ENCODE peak calls at places on chromosomes 2 and 18, in six cellular contexts. One of them, this sample, is unnamed.

GRCh38 chr2:25078171-25079049 is 36.5 kb downstream of the EFR3B start:
- DNase-seq in astrocyte: peak; percentile 91
- DNase-seq in CD8-positive, alpha-beta T cell: no peak
- DNase-seq in SJSA1: peak; percentile 75
- DNase-seq in hepatocyte: peak; percentile 68
- DNase-seq in IMR-90: peak; percentile 91
- DNase-seq in this sample: peak; percentile 88

GRCh38 chr2:36420569-36421164 is 65.1 kb downstream of the CRIM1 start:
- DNase-seq in astrocyte: no peak
- DNase-seq in CD8-positive, alpha-beta T cell: no peak
- DNase-seq in SJSA1: no peak
- DNase-seq in hepatocyte: no peak
- DNase-seq in IMR-90: no peak
- DNase-seq in this sample: no peak

GRCh38 chr2:241547781-241548450 is 10.6 kb upstream of the BOK start:
- DNase-seq in astrocyte: no peak
- DNase-seq in CD8-positive, alpha-beta T cell: no peak
- DNase-seq in SJSA1: no peak
- DNase-seq in hepatocyte: no peak
- DNase-seq in IMR-90: no peak
- DNase-seq in this sample: no peak

GRCh38 chr2:112004246-112004645 is 50.8 kb upstream of the TMEM87B start:
- DNase-seq in astrocyte: no peak
- DNase-seq in CD8-positive, alpha-beta T cell: no peak
- DNase-seq in SJSA1: no peak
- DNase-seq in hepatocyte: no peak
- DNase-seq in IMR-90: peak; percentile 10
- DNase-seq in this sample: peak; percentile 37

GRCh38 chr2:9753665-9754531 is 89.4 kb upstream of the TAF1B start:
- DNase-seq in astrocyte: no peak
- DNase-seq in CD8-positive, alpha-beta T cell: no peak
- DNase-seq in SJSA1: no peak
- DNase-seq in hepatocyte: no peak
- DNase-seq in IMR-90: no peak
- DNase-seq in this sample: no peak

GRCh38 chr2:222837643-222838056 is 23.2 kb upstream of the ACSL3 start:
- DNase-seq in astrocyte: peak; percentile 75
- DNase-seq in CD8-positive, alpha-beta T cell: no peak
- DNase-seq in SJSA1: peak; percentile 45
- DNase-seq in hepatocyte: peak; percentile 65
- DNase-seq in IMR-90: peak; percentile 41
- DNase-seq in this sample: no peak

GRCh38 chr18:8942909-8943545 is 159.5 kb upstream of the NDUFV2 start:
- DNase-seq in astrocyte: peak; percentile 31
- DNase-seq in CD8-positive, alpha-beta T cell: no peak
- DNase-seq in SJSA1: no peak
- DNase-seq in hepatocyte: no peak
- DNase-seq in IMR-90: no peak
- DNase-seq in this sample: no peak

GRCh38 chr2:190649035-190649797 is at the start of gene NAB1:
- DNase-seq in astrocyte: no peak
- DNase-seq in CD8-positive, alpha-beta T cell: peak; percentile 27
- DNase-seq in SJSA1: peak; percentile 56
- DNase-seq in hepatocyte: no peak
- DNase-seq in IMR-90: peak; percentile 44
- DNase-seq in this sample: peak; percentile 59

GRCh38 chr2:65708129-65708528 is 275.7 kb upstream of the SPRED2 start:
- DNase-seq in astrocyte: peak; percentile 79
- DNase-seq in CD8-positive, alpha-beta T cell: no peak
- DNase-seq in SJSA1: peak; percentile 69
- DNase-seq in hepatocyte: no peak
- DNase-seq in IMR-90: peak; percentile 36
- DNase-seq in this sample: no peak

GRCh38 chr2:86338778-86339295 is 1.4 kb upstream of the REEP1 start:
- DNase-seq in astrocyte: no peak
- DNase-seq in CD8-positive, alpha-beta T cell: no peak
- DNase-seq in SJSA1: no peak
- DNase-seq in hepatocyte: no peak
- DNase-seq in IMR-90: no peak
- DNase-seq in this sample: no peak

GRCh38 chr2:166361351-166362153 is 14.2 kb downstream of the SCN9A start:
- DNase-seq in astrocyte: peak; percentile 55
- DNase-seq in CD8-positive, alpha-beta T cell: no peak
- DNase-seq in SJSA1: no peak
- DNase-seq in hepatocyte: peak; percentile 30
- DNase-seq in IMR-90: peak; percentile 69
- DNase-seq in this sample: no peak

GRCh38 chr2:103435010-103435409 is 673.2 kb downstream of the TMEM182 start:
- DNase-seq in astrocyte: peak; percentile 10
- DNase-seq in CD8-positive, alpha-beta T cell: no peak
- DNase-seq in SJSA1: no peak
- DNase-seq in hepatocyte: no peak
- DNase-seq in IMR-90: no peak
- DNase-seq in this sample: peak; percentile 24

GRCh38 chr2:15223887-15224286 is 337.2 kb downstream of the NBAS start:
- DNase-seq in astrocyte: peak; percentile 73
- DNase-seq in CD8-positive, alpha-beta T cell: no peak
- DNase-seq in SJSA1: no peak
- DNase-seq in hepatocyte: no peak
- DNase-seq in IMR-90: peak; percentile 88
- DNase-seq in this sample: no peak

GRCh38 chr2:187982668-187983067 is 309.0 kb upstream of the GULP1 start:
- DNase-seq in astrocyte: peak; percentile 93
- DNase-seq in CD8-positive, alpha-beta T cell: no peak
- DNase-seq in SJSA1: no peak
- DNase-seq in hepatocyte: peak; percentile 15
- DNase-seq in IMR-90: peak; percentile 92
- DNase-seq in this sample: no peak

GRCh38 chr18:50053142-50053541 is 141.8 kb downstream of the MYO5B start:
- DNase-seq in astrocyte: no peak
- DNase-seq in CD8-positive, alpha-beta T cell: no peak
- DNase-seq in SJSA1: no peak
- DNase-seq in hepatocyte: no peak
- DNase-seq in IMR-90: no peak
- DNase-seq in this sample: no peak

GRCh38 chr2:105677901-105678300 is 66.8 kb upstream of the NCK2 start:
- DNase-seq in astrocyte: no peak
- DNase-seq in CD8-positive, alpha-beta T cell: no peak
- DNase-seq in SJSA1: no peak
- DNase-seq in hepatocyte: no peak
- DNase-seq in IMR-90: no peak
- DNase-seq in this sample: no peak

GRCh38 chr2:188897096-188897495 is 77.1 kb upstream of the COL3A1 start:
- DNase-seq in astrocyte: peak; percentile 65
- DNase-seq in CD8-positive, alpha-beta T cell: no peak
- DNase-seq in SJSA1: no peak
- DNase-seq in hepatocyte: no peak
- DNase-seq in IMR-90: peak; percentile 65
- DNase-seq in this sample: no peak

GRCh38 chr2:29777164-29777563 is 144.2 kb downstream of the ALK start:
- DNase-seq in astrocyte: peak; percentile 15
- DNase-seq in CD8-positive, alpha-beta T cell: no peak
- DNase-seq in SJSA1: no peak
- DNase-seq in hepatocyte: peak; percentile 35
- DNase-seq in IMR-90: peak; percentile 8
- DNase-seq in this sample: no peak

GRCh38 chr2:94956797-94957391 is 68.6 kb upstream of the MAL start:
- DNase-seq in astrocyte: peak; percentile 6
- DNase-seq in CD8-positive, alpha-beta T cell: no peak
- DNase-seq in SJSA1: no peak
- DNase-seq in hepatocyte: no peak
- DNase-seq in IMR-90: peak; percentile 15
- DNase-seq in this sample: peak; percentile 20

GRCh38 chr18:38497281-38497680 is 931.7 kb upstream of the CELF4 start:
- DNase-seq in astrocyte: no peak
- DNase-seq in CD8-positive, alpha-beta T cell: no peak
- DNase-seq in SJSA1: no peak
- DNase-seq in hepatocyte: no peak
- DNase-seq in IMR-90: no peak
- DNase-seq in this sample: no peak

GRCh38 chr2:95240556-95240955 is 33.2 kb downstream of the ZNF892 start:
- DNase-seq in astrocyte: no peak
- DNase-seq in CD8-positive, alpha-beta T cell: no peak
- DNase-seq in SJSA1: no peak
- DNase-seq in hepatocyte: no peak
- DNase-seq in IMR-90: no peak
- DNase-seq in this sample: no peak

GRCh38 chr2:239106971-239107370 is 259.1 kb downstream of the TWIST2 start:
- DNase-seq in astrocyte: no peak
- DNase-seq in CD8-positive, alpha-beta T cell: no peak
- DNase-seq in SJSA1: no peak
- DNase-seq in hepatocyte: no peak
- DNase-seq in IMR-90: no peak
- DNase-seq in this sample: no peak

GRCh38 chr2:45301307-45302010 is 292.2 kb upstream of the SIX2 start:
- DNase-seq in astrocyte: no peak
- DNase-seq in CD8-positive, alpha-beta T cell: no peak
- DNase-seq in SJSA1: no peak
- DNase-seq in hepatocyte: no peak
- DNase-seq in IMR-90: no peak
- DNase-seq in this sample: no peak

GRCh38 chr2:26078939-26079338 is 45.1 kb downstream of the RAB10 start:
- DNase-seq in astrocyte: no peak
- DNase-seq in CD8-positive, alpha-beta T cell: no peak
- DNase-seq in SJSA1: no peak
- DNase-seq in hepatocyte: no peak
- DNase-seq in IMR-90: no peak
- DNase-seq in this sample: no peak

GRCh38 chr18:36099311-36099710 is 29.8 kb downstream of the SLC39A6 start:
- DNase-seq in astrocyte: no peak
- DNase-seq in CD8-positive, alpha-beta T cell: no peak
- DNase-seq in SJSA1: no peak
- DNase-seq in hepatocyte: no peak
- DNase-seq in IMR-90: no peak
- DNase-seq in this sample: no peak

GRCh38 chr2:189066037-189066436 is 91.9 kb downstream of the COL3A1 start:
- DNase-seq in astrocyte: no peak
- DNase-seq in CD8-positive, alpha-beta T cell: no peak
- DNase-seq in SJSA1: no peak
- DNase-seq in hepatocyte: no peak
- DNase-seq in IMR-90: peak; percentile 55
- DNase-seq in this sample: no peak

DNA sequence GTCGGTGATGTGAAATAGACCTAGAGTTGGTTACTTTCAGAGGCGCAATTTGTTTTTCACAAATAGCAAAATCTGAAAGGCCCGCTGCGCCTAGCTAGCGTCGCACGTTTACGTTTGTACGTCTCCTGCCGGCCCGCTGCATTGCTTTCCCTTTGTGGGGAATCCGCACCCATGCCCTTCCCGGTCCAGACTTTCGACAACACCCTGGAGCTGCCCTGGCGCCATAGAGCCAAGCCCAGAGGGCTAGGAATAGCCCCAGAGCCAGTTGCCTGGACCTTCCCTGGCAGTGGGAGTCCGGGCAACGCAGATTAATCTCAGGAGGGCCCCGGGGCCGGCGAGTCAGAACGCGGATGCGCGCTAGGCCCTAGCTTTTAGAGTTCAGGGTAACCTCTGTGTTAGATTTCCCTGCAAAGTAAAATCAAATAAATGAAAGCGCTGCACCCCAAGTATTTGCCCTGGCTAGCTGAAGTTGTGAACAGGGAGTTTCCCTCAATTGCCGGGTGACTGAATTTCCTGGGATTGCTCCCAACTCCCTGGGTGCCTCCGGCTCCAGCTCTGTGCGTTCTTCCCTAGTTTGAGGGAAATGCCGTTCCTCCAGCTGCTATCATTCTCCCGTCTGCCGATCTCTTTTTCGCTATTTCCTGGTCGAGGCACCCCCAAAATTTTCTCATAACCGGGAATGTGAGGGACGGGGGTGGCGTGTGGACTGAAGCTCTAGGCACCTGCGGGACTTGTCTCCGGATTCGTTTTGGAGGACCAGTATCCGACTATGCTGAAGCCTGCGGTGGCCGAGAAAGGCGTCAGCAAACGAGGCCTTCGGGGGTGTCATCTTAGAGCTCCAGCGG is 1.2 kb upstream of the EN1 start:
- DNase-seq in astrocyte: no peak
- DNase-seq in CD8-positive, alpha-beta T cell: no peak
- DNase-seq in SJSA1: no peak
- DNase-seq in hepatocyte: no peak
- DNase-seq in IMR-90: no peak
- DNase-seq in this sample: no peak
- H3K9me3 ChIP-seq in astrocyte: peaks cover 3% of the 10 kb centered on the region
- H3K9me3 ChIP-seq in CD8-positive, alpha-beta T cell: no peaks in the 10 kb centered on the region
- H3K9me3 ChIP-seq in SJSA1: no peaks in the 10 kb centered on the region
- H3K9me3 ChIP-seq in hepatocyte: no peaks in the 10 kb centered on the region
- H3K9me3 ChIP-seq in IMR-90: peaks cover 2% of the 10 kb centered on the region
- H3K9me3 ChIP-seq in this sample: no peaks in the 10 kb centered on the region

GRCh38 chr2:198628596-198628995 is 824.2 kb downstream of the PLCL1 start:
- DNase-seq in astrocyte: no peak
- DNase-seq in CD8-positive, alpha-beta T cell: no peak
- DNase-seq in SJSA1: no peak
- DNase-seq in hepatocyte: no peak
- DNase-seq in IMR-90: no peak
- DNase-seq in this sample: no peak
- H3K4me3 ChIP-seq in astrocyte: no peak overlapping the region
- H3K4me3 ChIP-seq in CD8-positive, alpha-beta T cell: no peak overlapping the region
- H3K4me3 ChIP-seq in SJSA1: no peak overlapping the region
- H3K4me3 ChIP-seq in hepatocyte: no peak overlapping the region
- H3K4me3 ChIP-seq in IMR-90: no peak overlapping the region
- H3K4me3 ChIP-seq in this sample: no peak overlapping the region

DNA sequence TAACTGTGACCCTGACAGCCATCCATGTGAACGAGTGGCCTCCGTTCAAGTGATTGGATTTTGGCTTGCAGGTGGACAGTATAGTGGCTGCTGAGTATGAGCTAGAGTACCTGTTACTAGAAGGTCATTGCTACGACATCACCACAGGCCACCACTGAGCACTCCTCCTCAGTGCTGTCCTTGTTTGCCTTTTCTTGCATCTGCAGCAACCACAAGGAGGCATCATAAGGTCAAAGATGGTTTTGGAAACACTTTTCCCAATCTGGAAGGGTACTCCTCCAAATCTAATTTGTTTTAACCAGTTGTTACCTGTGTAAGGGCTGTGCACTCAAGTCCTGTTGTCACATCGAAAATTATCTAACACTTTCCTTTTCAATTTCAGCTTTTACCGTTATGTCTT is 81.2 kb downstream of the UGGT1 start:
- DNase-seq in astrocyte: no peak
- DNase-seq in CD8-positive, alpha-beta T cell: no peak
- DNase-seq in SJSA1: no peak
- DNase-seq in hepatocyte: no peak
- DNase-seq in IMR-90: peak; percentile 32
- DNase-seq in this sample: no peak
- H3K36me3 ChIP-seq in astrocyte: peaks cover 62% of the 10 kb centered on the region
- H3K36me3 ChIP-seq in CD8-positive, alpha-beta T cell: peaks cover 33% of the 10 kb centered on the region
- H3K36me3 ChIP-seq in SJSA1: peaks cover 84% of the 10 kb centered on the region
- H3K36me3 ChIP-seq in hepatocyte: no peaks in the 10 kb centered on the region
- H3K36me3 ChIP-seq in IMR-90: peaks cover 28% of the 10 kb centered on the region
- H3K36me3 ChIP-seq in this sample: peaks cover 87% of the 10 kb centered on the region

GRCh38 chr2:196128749-196129148 is 42.6 kb downstream of the STK17B start:
- DNase-seq in astrocyte: no peak
- DNase-seq in CD8-positive, alpha-beta T cell: no peak
- DNase-seq in SJSA1: no peak
- DNase-seq in hepatocyte: no peak
- DNase-seq in IMR-90: no peak
- DNase-seq in this sample: no peak
- H3K9me3 ChIP-seq in astrocyte: peaks cover 27% of the 10 kb centered on the region
- H3K9me3 ChIP-seq in CD8-positive, alpha-beta T cell: peaks cover 19% of the 10 kb centered on the region
- H3K9me3 ChIP-seq in SJSA1: no peaks in the 10 kb centered on the region
- H3K9me3 ChIP-seq in hepatocyte: peaks cover 12% of the 10 kb centered on the region
- H3K9me3 ChIP-seq in IMR-90: peaks cover 30% of the 10 kb centered on the region
- H3K9me3 ChIP-seq in this sample: peaks cover 10% of the 10 kb centered on the region